ENCODE peak calls at places on chromosomes 5 and 9, in seven cellular contexts. I, U, K, F, B, O and R are unnamed samples.

GRCh38 chr5:68484307-68485068 is 268.9 kb downstream of the PIK3R1 start:
- DNase-seq in F (no peak), O (no peak), K (no peak), I (no peak), B (no peak), U (no peak), R (no peak)

GRCh38 chr5:178331491-178331981 is 98.9 kb upstream of the PHYKPL start:
- DNase-seq in I (no peak), K (no peak), F (peak), B (no peak), O (no peak), U (no peak), R (peak)

GRCh38 chr5:146068977-146069779 is 36.2 kb downstream of the PLAC8L1 start:
- DNase-seq in B (no peak), K (no peak), O (no peak), F (no peak), I (no peak), U (no peak), R (no peak)

GRCh38 chr5:1511037-1511436 is 12.7 kb downstream of the LPCAT1 start:
- DNase-seq in B (no peak), K (no peak), I (no peak), F (peak), O (no peak), U (peak), R (peak)

GRCh38 chr5:74943905-74944304 is 77.7 kb upstream of the FAM169A start:
- DNase-seq in B (no peak), F (no peak), I (peak), K (no peak), U (no peak), O (no peak), R (no peak)

GRCh38 chr9:29213374-29214161 is 1640.3 kb upstream of the C9orf72 start:
- DNase-seq in O (no peak), F (no peak), I (peak), B (no peak), U (no peak), K (no peak), R (no peak)

GRCh38 chr9:114370985-114371335 is 16.8 kb downstream of the AKNA start:
- DNase-seq in K (no peak), I (no peak), B (no peak), U (no peak), F (no peak), O (no peak), R (peak)

GRCh38 chr9:113587471-113588031 is 124.0 kb downstream of the RGS3 start:
- DNase-seq in I (peak), F (no peak), O (no peak), K (no peak), U (no peak), B (peak), R (peak)

GRCh38 chr5:109748545-109748944 is 58.8 kb downstream of the MAN2A1 start:
- DNase-seq in B (peak), I (no peak), U (no peak), F (no peak), K (no peak), O (no peak), R (no peak)

GRCh38 chr5:152439791-152440190 is 34.7 kb upstream of the NMUR2 start:
- DNase-seq in F (no peak), K (no peak), U (no peak), O (no peak), I (no peak), B (no peak), R (no peak)

GRCh38 chr5:74392698-74393431 is 247.7 kb downstream of the ENC1 start:
- DNase-seq in I (no peak), F (no peak), B (peak), K (no peak), O (no peak), U (no peak), R (no peak)

GRCh38 chr5:140262221-140262620 is 40.7 kb downstream of the PFDN1 start:
- DNase-seq in O (no peak), I (no peak), K (no peak), B (no peak), F (no peak), U (no peak), R (no peak)

GRCh38 chr9:95626885-95627558 is 110.3 kb upstream of the PTCH1 start:
- DNase-seq in O (no peak), K (no peak), U (no peak), F (peak), B (peak), I (no peak), R (peak)

GRCh38 chr5:148659641-148660345 is 5.5 kb upstream of the HTR4 start:
- DNase-seq in O (no peak), U (no peak), K (no peak), I (no peak), B (no peak), F (no peak), R (no peak)

GRCh38 chr9:93567271-93567959 is 9.0 kb upstream of the PHF2 start:
- DNase-seq in K (no peak), U (no peak), I (no peak), F (no peak), O (no peak), B (no peak), R (peak)

GRCh38 chr5:171592741-171593140 is 173.3 kb downstream of the FGF18 start:
- DNase-seq in O (no peak), F (no peak), K (no peak), I (no peak), B (no peak), U (peak), R (no peak)

GRCh38 chr5:371811-372555 is 50.5 kb downstream of the AHRR start:
- DNase-seq in K (peak), I (no peak), F (peak), O (no peak), B (no peak), U (peak), R (no peak)

GRCh38 chr5:175163586-175164275 is 280.3 kb downstream of the DRD1 start:
- DNase-seq in U (no peak), B (no peak), F (no peak), K (no peak), I (no peak), O (no peak), R (no peak)

GRCh38 chr5:92916036-92916435 is 665.0 kb downstream of the NR2F1-AS1 start:
- DNase-seq in U (no peak), F (no peak), I (no peak), O (no peak), B (peak), K (no peak), R (no peak)

GRCh38 chr5:136174021-136174659 is 18.8 kb downstream of the SMIM32 start:
- DNase-seq in O (peak), U (no peak), B (peak), I (peak), K (no peak), F (no peak), R (no peak)

GRCh38 chr5:101561018-101561417 is 657.9 kb upstream of the ST8SIA4 start:
- DNase-seq in I (peak), O (no peak), K (no peak), B (no peak), F (no peak), U (no peak), R (no peak)

GRCh38 chr5:80181618-80182211 is 74.1 kb downstream of the SERINC5 start:
- DNase-seq in U (no peak), B (no peak), K (peak), I (no peak), F (peak), O (peak), R (no peak)

GRCh38 chr9:98054376-98054951 is 2.1 kb upstream of the NANS start:
- DNase-seq in K (no peak), B (no peak), U (no peak), I (no peak), O (no peak), F (no peak), R (no peak)

GRCh38 chr9:69744688-69745380 is 15.0 kb downstream of the PTAR1 start:
- DNase-seq in U (no peak), K (no peak), B (no peak), F (no peak), I (no peak), O (no peak), R (no peak)

GRCh38 chr5:144972317-144972716 is 801.6 kb downstream of the KCTD16 start:
- DNase-seq in K (no peak), U (no peak), B (no peak), I (no peak), O (no peak), F (no peak), R (no peak)

GRCh38 chr5:75236322-75237316 is at the start of gene ANKRD31:
- DNase-seq in B (peak), O (peak), I (peak), U (no peak), F (peak), K (peak), R (peak)

GRCh38 chr5:113265190-113265589 is 169.6 kb downstream of the TSSK1B start:
- DNase-seq in I (no peak), K (no peak), U (no peak), B (no peak), F (no peak), O (no peak), R (no peak)
- TF ChIP-seq POLR2AphosphoS5 in I (no peak), K (no peak), U (no peak), B (no peak), F (no peak), O (no peak), R (no peak)

GRCh38 chr9:89394412-89394811 is 76.1 kb downstream of the SECISBP2 start:
- DNase-seq in I (no peak), U (no peak), B (no peak), K (no peak), O (no peak), F (no peak), R (no peak)
- TF ChIP-seq POLR2AphosphoS5 in I (no peak), U (no peak), B (no peak), K (no peak), O (no peak), F (no peak), R (no peak)

GRCh38 chr5:134582941-134583340 is 49.7 kb downstream of the SAR1B start:
- DNase-seq in U (no peak), B (no peak), K (no peak), F (peak), I (no peak), O (no peak), R (no peak)
- TF ChIP-seq POLR2AphosphoS5 in U (no peak), B (no peak), K (no peak), F (no peak), I (no peak), O (no peak), R (no peak)

GRCh38 chr9:126705767-126706697 is 92.3 kb downstream of the LMX1B start:
- DNase-seq in K (peak), B (peak), U (no peak), F (peak), I (peak), O (peak), R (peak)

GRCh38 chr9:126706698-126707053 is 92.9 kb downstream of the LMX1B start:
- DNase-seq in U (no peak), B (no peak), K (no peak), I (no peak), O (no peak), F (no peak), R (no peak)

GRCh38 chr9:126709241-126709640 is 95.5 kb downstream of the LMX1B start:
- DNase-seq in I (no peak), F (no peak), K (no peak), B (no peak), U (no peak), O (no peak), R (peak)

GRCh38 chr9:126707083-126707482 is 93.4 kb downstream of the LMX1B start:
- DNase-seq in F (no peak), B (no peak), I (no peak), K (no peak), O (no peak), U (no peak), R (no peak)

GRCh38 chr9:126708178-126708577 is 94.5 kb downstream of the LMX1B start:
- DNase-seq in K (no peak), O (no peak), U (peak), I (no peak), B (peak), F (no peak), R (peak)
- TF ChIP-seq POLR2AphosphoS5 in K (no peak), O (no peak), U (no peak), I (no peak), B (no peak), F (no peak), R (no peak)

GRCh38 chr5:134003957-134004625 is 684 bp downstream of the VDAC1 start:
- DNase-seq in K (peak), I (peak), F (peak), B (peak), O (no peak), U (no peak), R (peak)

GRCh38 chr5:134006119-134006514 is 1.3 kb upstream of the VDAC1 start:
- DNase-seq in I (peak), U (no peak), F (no peak), O (no peak), B (no peak), K (no peak), R (no peak)

GRCh38 chr5:134005415-134006118 is 792 bp upstream of the VDAC1 start:
- DNase-seq in K (no peak), I (peak), U (no peak), O (no peak), B (no peak), F (peak), R (peak)

GRCh38 chr5:134003064-134003956 is 1.5 kb downstream of the VDAC1 start:
- DNase-seq in U (no peak), F (no peak), I (peak), O (no peak), B (no peak), K (no peak), R (no peak)

DNA sequence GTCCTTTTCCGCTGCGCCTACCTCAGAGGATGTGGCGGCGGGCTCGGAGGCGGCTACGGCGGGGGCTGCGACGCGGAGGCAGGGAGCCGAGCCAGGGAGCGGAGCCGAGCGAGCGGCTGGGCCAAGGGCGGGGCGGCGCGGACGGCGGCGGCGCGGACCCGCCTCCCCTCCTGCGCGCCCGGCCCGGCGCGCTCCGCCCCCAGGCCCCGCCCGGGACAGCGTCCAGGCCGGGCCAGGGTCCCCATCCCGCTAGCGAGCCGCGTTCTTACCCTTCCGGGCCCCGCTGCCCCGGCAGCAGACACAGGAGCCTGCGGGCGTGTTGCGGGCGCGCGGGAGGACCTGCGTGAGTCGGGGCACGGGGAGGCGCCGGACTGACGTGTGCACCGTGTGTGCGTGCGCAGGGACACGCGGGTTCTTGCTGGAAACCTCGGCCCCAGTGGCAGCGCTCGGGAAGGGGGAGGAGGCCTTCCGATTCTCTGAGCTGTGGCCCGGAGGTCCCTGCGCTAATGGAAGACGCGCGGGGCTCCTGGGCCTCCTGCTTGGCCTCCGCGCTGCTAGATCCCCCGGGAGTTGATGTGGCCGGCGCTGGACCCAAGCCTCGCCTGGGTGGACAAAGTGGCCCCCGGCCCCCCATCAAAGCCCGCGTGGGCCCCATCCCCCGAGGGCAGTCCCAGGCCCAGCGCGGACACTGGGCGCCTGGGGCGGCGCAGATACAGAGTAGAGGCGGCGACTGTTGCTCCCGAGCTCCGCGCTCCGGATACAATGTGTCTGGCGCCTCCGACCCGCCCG is at the start of gene VDAC1:
- DNase-seq in B (peak), O (peak), I (peak), K (peak), U (no peak), F (peak), R (peak)
- TF ChIP-seq POLR2AphosphoS5 in B (peak), O (peak), I (peak), K (no peak), U (peak), F (peak), R (peak)

GRCh38 chr9:136693490-136694162 is 6.4 kb upstream of the AGPAT2 start:
- DNase-seq in U (no peak), B (peak), K (no peak), O (peak), I (no peak), F (peak), R (no peak)
- TF ChIP-seq POLR2AphosphoS5 in U (no peak), B (no peak), K (no peak), O (no peak), I (no peak), F (no peak), R (no peak)

GRCh38 chr5:172795401-172795977 is 24.5 kb upstream of the DUSP1 start:
- DNase-seq in B (peak), U (no peak), K (no peak), F (peak), I (peak), O (no peak), R (peak)
- TF ChIP-seq POLR2AphosphoS5 in B (peak), U (peak), K (no peak), F (peak), I (no peak), O (no peak), R (peak)

GRCh38 chr9:35738186-35738585 is 5.7 kb downstream of the CREB3 start:
- DNase-seq in I (no peak), K (no peak), O (no peak), F (no peak), U (no peak), B (no peak), R (peak)
- TF ChIP-seq POLR2AphosphoS5 in I (no peak), K (no peak), O (no peak), F (no peak), U (no peak), B (no peak), R (no peak)

DNA sequence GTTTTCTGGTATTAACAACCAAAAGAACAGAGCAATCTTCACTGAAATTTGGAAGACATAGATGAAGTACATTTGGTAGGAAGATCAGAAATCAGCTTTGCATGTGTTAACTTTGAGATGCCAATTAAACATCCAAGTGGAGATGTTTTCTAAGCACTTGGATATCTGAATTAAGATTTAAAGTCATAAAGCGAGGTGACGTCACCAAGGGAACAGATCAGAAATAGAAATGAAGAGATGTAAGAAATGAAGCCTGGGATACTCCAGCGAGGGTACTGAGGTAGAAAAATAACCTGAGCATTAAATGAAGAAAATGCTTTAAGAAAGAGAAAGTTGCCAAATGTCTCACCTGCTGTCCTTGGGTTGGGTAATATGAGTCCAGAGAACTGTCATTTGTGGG is 1223.3 kb downstream of the MAT2B start:
- DNase-seq in K (no peak), I (no peak), B (no peak), O (no peak), F (no peak), U (no peak), R (no peak)
- TF ChIP-seq POLR2AphosphoS5 in K (no peak), I (no peak), B (no peak), O (no peak), F (no peak), U (no peak), R (no peak)